ENCODE peak calls at places on chromosomes 7 and 10, in nine cellular contexts. I, D, T, E, S, V, O, Z and Q are unnamed samples.

GRCh38 chr7:25716421-25716820 is 435.6 kb upstream of the NFE2L3 start:
- DNase-seq in O (no peak), D (peak), S (no peak), V (no peak), I (no peak), E (peak), T (no peak), Z (peak), Q (no peak)

GRCh38 chr10:121813211-121813812 is 114.5 kb downstream of the ATE1 start:
- DNase-seq in S (no peak), D (no peak), V (no peak), E (peak), Z (peak), T (no peak), I (no peak), O (no peak), Q (no peak)

GRCh38 chr10:114022292-114022691 is 21.4 kb upstream of the ADRB1 start:
- DNase-seq in Z (no peak), I (no peak), V (no peak), O (no peak), D (no peak), T (no peak), E (no peak), S (no peak), Q (no peak)

GRCh38 chr10:62924344-62924748 is 108.2 kb upstream of the EGR2 start:
- DNase-seq in O (no peak), V (no peak), I (no peak), D (peak), T (no peak), Z (no peak), S (no peak), E (no peak), Q (no peak)

GRCh38 chr10:3949741-3950140 is 164.7 kb upstream of the KLF6 start:
- DNase-seq in S (no peak), E (no peak), Z (no peak), T (no peak), D (no peak), V (no peak), I (no peak), O (peak), Q (no peak)

GRCh38 chr7:115356139-115356746 is 434.3 kb downstream of the MDFIC start:
- DNase-seq in Z (no peak), V (peak), E (peak), O (peak), S (no peak), T (no peak), D (no peak), I (no peak), Q (no peak)

GRCh38 chr10:78301891-78302738 is 268.5 kb downstream of the RPS24 start:
- DNase-seq in E (peak), I (no peak), O (peak), V (no peak), Z (no peak), T (no peak), D (peak), S (no peak), Q (no peak)

GRCh38 chr10:85611093-85611740 is 755.4 kb downstream of the GRID1 start:
- DNase-seq in T (no peak), Z (no peak), S (no peak), O (no peak), V (no peak), D (peak), E (no peak), I (no peak), Q (no peak)

GRCh38 chr10:3312403-3312802 is 139.8 kb upstream of the PITRM1 start:
- DNase-seq in O (no peak), E (no peak), V (no peak), I (no peak), S (no peak), Z (no peak), D (peak), T (no peak), Q (no peak)

GRCh38 chr7:114414151-114415053 is at the start of gene FOXP2:
- DNase-seq in E (peak), O (peak), Z (no peak), S (no peak), D (no peak), I (no peak), T (no peak), V (no peak), Q (no peak)

GRCh38 chr7:96093435-96093834 is 228.5 kb downstream of the SLC25A13 start:
- DNase-seq in I (no peak), Z (peak), T (no peak), V (peak), S (no peak), O (no peak), D (no peak), E (peak), Q (peak)

GRCh38 chr7:130831817-130832481 is 97.9 kb upstream of the KLF14 start:
- DNase-seq in S (peak), V (peak), I (no peak), Z (no peak), T (no peak), E (peak), D (no peak), O (peak), Q (no peak)

GRCh38 chr7:46139079-46139478 is 218.0 kb upstream of the IGFBP3 start:
- DNase-seq in O (no peak), T (peak), I (no peak), D (no peak), S (no peak), Z (peak), V (no peak), E (peak), Q (peak)

GRCh38 chr10:129853236-129853946 is 110.7 kb downstream of the EBF3 start:
- DNase-seq in Z (no peak), V (no peak), I (no peak), O (no peak), T (no peak), D (peak), E (peak), S (no peak), Q (no peak)

GRCh38 chr7:103984050-103984449 is 5.4 kb downstream of the RELN start:
- DNase-seq in O (no peak), Z (no peak), I (no peak), D (no peak), T (no peak), V (no peak), E (no peak), S (no peak), Q (no peak)

GRCh38 chr10:4588824-4589223 is 237.2 kb upstream of the AKR1E2 start:
- DNase-seq in E (peak), T (no peak), V (no peak), Z (no peak), S (no peak), D (no peak), O (no peak), I (no peak), Q (no peak)

GRCh38 chr7:97187067-97187466 is 69.6 kb downstream of the SDHAF3 start:
- DNase-seq in O (no peak), S (no peak), T (peak), V (peak), Z (peak), D (no peak), I (no peak), E (peak), Q (peak)

GRCh38 chr7:142800699-142801260 is 30.0 kb downstream of the PRSS2 start:
- DNase-seq in T (no peak), Z (no peak), D (peak), I (no peak), S (no peak), V (no peak), O (no peak), E (no peak), Q (no peak)

GRCh38 chr7:40297741-40298311 is 163.0 kb downstream of the SUGCT start:
- DNase-seq in I (no peak), E (peak), O (no peak), S (no peak), Z (peak), V (no peak), D (no peak), T (no peak), Q (no peak)

GRCh38 chr7:5479941-5480517 is 56.4 kb upstream of the TNRC18 start:
- DNase-seq in D (no peak), E (no peak), Z (no peak), V (no peak), O (no peak), I (no peak), T (no peak), S (no peak), Q (no peak)

GRCh38 chr10:97861351-97861750 is 11.7 kb downstream of the GOLGA7B start:
- DNase-seq in D (peak), V (peak), S (no peak), O (no peak), I (peak), E (peak), Z (peak), T (peak), Q (no peak)

GRCh38 chr7:109308816-109309215 is 739.1 kb downstream of the DNAJB9 start:
- DNase-seq in E (no peak), S (no peak), Z (no peak), T (no peak), D (no peak), V (no peak), I (no peak), O (no peak), Q (no peak)

GRCh38 chr7:66840316-66840715 is 80.7 kb upstream of the TMEM248 start:
- DNase-seq in S (no peak), V (no peak), Z (no peak), D (no peak), O (no peak), I (no peak), T (no peak), E (no peak), Q (no peak)

GRCh38 chr10:46217749-46218453 is 68.9 kb upstream of the ANTXRL start:
- DNase-seq in O (no peak), I (no peak), T (no peak), Z (no peak), S (no peak), E (no peak), V (no peak), D (no peak), Q (no peak)

GRCh38 chr7:27482219-27482618 is 180.5 kb downstream of the HIBADH start:
- DNase-seq in T (no peak), D (no peak), V (no peak), S (no peak), I (no peak), O (no peak), Z (no peak), E (no peak), Q (no peak)

GRCh38 chr7:45661302-45661995 is 87.3 kb downstream of the ADCY1 start:
- DNase-seq in S (no peak), V (no peak), Z (no peak), T (no peak), E (no peak), I (no peak), O (no peak), D (peak), Q (no peak)